ENCODE peak calls at places on chromosome X, in six cellular contexts. Z, P, G, H, L and R are unnamed samples. For H3K27me3, the result is how much of the 10 kb centered on the place peaks cover.

GRCh38 chrX:150887906-150888465 is 10.5 kb downstream of the CD99L2 start:
- DNase-seq in Z (no peak), P (no peak), G (no peak), H (peak), L (no peak), R (no peak)

GRCh38 chrX:139121616-139122286 is 408.8 kb upstream of the F9 start:
- DNase-seq in Z (no peak), P (no peak), G (no peak), H (peak), L (no peak), R (no peak)

GRCh38 chrX:31021537-31021936 is 50.3 kb downstream of the FTHL17 start:
- DNase-seq in Z (peak), P (no peak), G (peak), H (no peak), L (no peak), R (no peak)

GRCh38 chrX:13489451-13489850 is 80.0 kb upstream of the EGFL6 start:
- DNase-seq in Z (peak), P (peak), G (peak), H (peak), L (peak), R (peak)

GRCh38 chrX:65723706-65724105 is 56.3 kb downstream of the MSN start:
- DNase-seq in Z (no peak), P (no peak), G (no peak), H (no peak), L (no peak), R (no peak)

GRCh38 chrX:20267924-20268701 is 1.4 kb upstream of the RPS6KA3 start:
- DNase-seq in Z (peak), P (no peak), G (peak), H (no peak), L (peak), R (peak)

GRCh38 chrX:9677098-9677739 is 88.4 kb downstream of the GPR143 start:
- DNase-seq in Z (peak), P (no peak), G (no peak), H (peak), L (peak), R (no peak)

GRCh38 chrX:46130246-46130645 is 415.0 kb downstream of the ZNF674 start:
- DNase-seq in Z (no peak), P (no peak), G (no peak), H (no peak), L (no peak), R (no peak)

GRCh38 chrX:155767101-155767878 is 113.9 kb upstream of the VAMP7 start:
- DNase-seq in Z (peak), P (peak), G (peak), H (peak), L (peak), R (peak)

GRCh38 chrX:143429021-143429570 is 88.2 kb downstream of the SPANXN3 start:
- DNase-seq in Z (no peak), P (peak), G (no peak), H (peak), L (no peak), R (no peak)

GRCh38 chrX:45714864-45715263 is 514.2 kb upstream of the DIPK2B start:
- DNase-seq in Z (no peak), P (peak), G (no peak), H (peak), L (no peak), R (no peak)

GRCh38 chrX:145821291-145821897 is 3.8 kb downstream of the SLITRK2 start:
- DNase-seq in Z (no peak), P (no peak), G (no peak), H (no peak), L (no peak), R (no peak)

GRCh38 chrX:43882294-43882681 is at the start of gene MAOB:
- DNase-seq in Z (peak), P (peak), G (peak), H (no peak), L (peak), R (no peak)

GRCh38 chrX:108313662-108314061 is 124.6 kb downstream of the COL4A6 start:
- DNase-seq in Z (no peak), P (peak), G (no peak), H (peak), L (no peak), R (no peak)

GRCh38 chrX:65578346-65578745 is 43.8 kb upstream of the LAS1L start:
- DNase-seq in Z (no peak), P (no peak), G (no peak), H (no peak), L (no peak), R (no peak)

GRCh38 chrX:151151668-151152267 is 24.6 kb upstream of the GPR50 start:
- DNase-seq in Z (no peak), P (no peak), G (no peak), H (peak), L (no peak), R (no peak)

GRCh38 chrX:150547511-150548115 is 20.8 kb upstream of the MTM1 start:
- DNase-seq in Z (peak), P (peak), G (peak), H (no peak), L (peak), R (peak)

GRCh38 chrX:152306331-152306730 is 144.8 kb downstream of the GABRA3 start:
- DNase-seq in Z (no peak), P (no peak), G (no peak), H (no peak), L (no peak), R (no peak)

GRCh38 chrX:54413753-54414152 is 26.5 kb upstream of the TSR2 start:
- DNase-seq in Z (no peak), P (no peak), G (no peak), H (no peak), L (no peak), R (no peak)

GRCh38 chrX:15719324-15719968 is 18.6 kb upstream of the CA5B start:
- DNase-seq in Z (no peak), P (no peak), G (no peak), H (peak), L (no peak), R (no peak)

GRCh38 chrX:154113729-154114128 is 16.2 kb upstream of the MECP2 start:
- DNase-seq in Z (no peak), P (no peak), G (no peak), H (no peak), L (no peak), R (no peak)
- H3K27me3 ChIP-seq in Z (under half), P (under half), G (under half), H (under half), L (under half), R (under half)

DNA sequence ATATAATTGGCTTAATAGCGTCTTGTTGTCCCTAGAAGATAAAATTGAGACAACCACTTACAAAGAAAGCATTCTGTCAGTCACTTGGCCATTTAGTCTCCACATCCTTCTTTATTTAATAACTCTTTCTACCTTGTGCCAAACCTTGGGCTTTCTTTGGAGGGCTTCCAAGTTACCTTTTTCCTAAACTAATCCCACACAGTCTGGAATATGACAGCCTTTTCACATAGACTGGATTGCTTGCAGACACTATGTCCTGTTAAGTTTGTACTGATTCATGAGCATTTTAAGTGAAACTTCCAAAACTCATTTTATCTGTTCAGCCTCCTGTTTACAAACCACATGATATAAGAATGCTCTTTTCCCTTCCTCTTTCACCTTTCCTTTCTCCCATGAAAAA is 133.1 kb downstream of the AFF2 start:
- DNase-seq in Z (no peak), P (no peak), G (no peak), H (no peak), L (no peak), R (no peak)
- H3K4me3 ChIP-seq in Z (no peak), P (no peak), G (no peak), H (no peak), L (no peak), R (no peak)

GRCh38 chrX:49029876-49030275 is 13.3 kb downstream of the TFE3 start:
- DNase-seq in Z (no peak), P (no peak), G (no peak), H (peak), L (no peak), R (no peak)
- H3K27me3 ChIP-seq in Z (under half), P (under half), G (under half), H (under half), L (under half), R (under half)

DNA sequence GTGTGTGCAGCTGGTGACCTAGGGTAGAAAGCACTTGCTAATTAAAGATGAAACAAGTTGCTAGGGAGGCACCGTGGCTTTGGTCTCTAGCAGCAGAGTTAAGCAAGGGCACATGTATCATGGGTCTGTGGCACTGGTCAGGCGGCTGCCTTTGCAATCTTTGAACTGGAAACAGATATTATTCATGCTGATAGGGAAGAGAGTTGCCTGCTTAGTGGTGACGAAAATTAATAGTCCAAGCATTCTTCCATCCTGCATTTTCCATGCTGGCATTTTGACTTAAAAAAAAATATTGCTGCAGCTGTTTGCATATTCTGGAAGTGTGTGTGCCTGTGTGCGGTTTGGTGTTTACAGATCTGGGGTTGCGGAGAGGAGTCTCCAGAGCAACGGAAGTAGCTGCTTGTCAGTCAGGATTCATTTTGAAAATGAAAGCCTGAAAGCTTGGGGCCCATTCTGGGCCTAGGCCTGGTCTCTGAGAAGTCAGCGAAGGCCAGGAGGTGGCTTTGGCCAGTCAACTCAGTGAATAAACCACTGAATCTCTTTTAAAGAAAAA is 2.3 kb upstream of the SOWAHD start:
- DNase-seq in Z (no peak), P (no peak), G (no peak), H (no peak), L (no peak), R (no peak)
- H3K4me3 ChIP-seq in Z (no peak), P (no peak), G (no peak), H (no peak), L (no peak), R (no peak)

GRCh38 chrX:106894978-106895452 is 8.1 kb downstream of the RIPPLY1 start:
- DNase-seq in Z (peak), P (peak), G (no peak), H (peak), L (peak), R (no peak)
- H3K27me3 ChIP-seq in Z (under half), P (under half), G (under half), H (under half), L (under half), R (under half)